ENCODE peak calls at places on chromosomes 12 and 14, in four cellular contexts. U, G, I and N are unnamed samples.

GRCh38 chr12:115920395-115921183 is 356.9 kb downstream of the MED13L start:
- DNase-seq in U (no peak), G (no peak), I (no peak), N (no peak)

GRCh38 chr12:116582610-116583009 is 23.4 kb downstream of the MAP1LC3B2 start:
- DNase-seq in U (peak), G (peak), I (no peak), N (no peak)

GRCh38 chr14:104392001-104392395 is 187.6 kb upstream of the C14orf180 start:
- DNase-seq in U (no peak), G (no peak), I (no peak), N (no peak)

GRCh38 chr14:48936352-48936751 is 649.8 kb downstream of the RPS29 start:
- DNase-seq in U (no peak), G (no peak), I (no peak), N (no peak)

GRCh38 chr12:105204916-105205315 is 31.1 kb downstream of the APPL2 start:
- DNase-seq in U (no peak), G (no peak), I (no peak), N (no peak)

GRCh38 chr12:113369391-113369790 is 11.0 kb downstream of the PLBD2 start:
- DNase-seq in U (no peak), G (no peak), I (no peak), N (no peak)

GRCh38 chr12:122651520-122652224 is 51.5 kb downstream of the HCAR2 start:
- DNase-seq in U (no peak), G (no peak), I (no peak), N (no peak)

GRCh38 chr14:68783408-68784297 is 9.2 kb downstream of the ZFP36L1 start:
- DNase-seq in U (peak), G (peak), I (peak), N (no peak)

GRCh38 chr12:50764116-50764860 is 387 bp downstream of the ATF1 start:
- DNase-seq in U (peak), G (no peak), I (no peak), N (peak)

GRCh38 chr12:132199526-132200319 is 55.5 kb downstream of the NOC4L start:
- DNase-seq in U (no peak), G (no peak), I (no peak), N (no peak)

GRCh38 chr14:61585598-61586538 is 109.4 kb upstream of the HIF1A start:
- DNase-seq in U (peak), G (peak), I (peak), N (no peak)

GRCh38 chr12:95815635-95816212 is 25.2 kb upstream of the NTN4 start:
- DNase-seq in U (no peak), G (no peak), I (no peak), N (peak)

GRCh38 chr12:57430117-57430930 is 519 bp downstream of the R3HDM2 start:
- DNase-seq in U (peak), G (peak), I (no peak), N (peak)

GRCh38 chr14:50100824-50101223 is 15.5 kb downstream of the VCPKMT start:
- DNase-seq in U (no peak), G (no peak), I (no peak), N (no peak)

GRCh38 chr14:94779713-94780112 is 9.8 kb upstream of the GSC start:
- DNase-seq in U (no peak), G (no peak), I (no peak), N (no peak)

GRCh38 chr12:28378749-28379148 is 188.5 kb downstream of the CCDC91 start:
- DNase-seq in U (no peak), G (no peak), I (no peak), N (no peak)

GRCh38 chr12:47493801-47494200 is 212.0 kb downstream of the RPAP3 start:
- DNase-seq in U (no peak), G (no peak), I (no peak), N (no peak)

GRCh38 chr12:57270966-57271470 is 20.0 kb upstream of the STAC3 start:
- DNase-seq in U (no peak), G (no peak), I (no peak), N (no peak)

GRCh38 chr14:29906256-29906885 is 21.3 kb downstream of the PRKD1 start:
- DNase-seq in U (no peak), G (no peak), I (peak), N (no peak)

GRCh38 chr12:68497702-68498101 is 113.0 kb upstream of the RAP1B start:
- DNase-seq in U (no peak), G (no peak), I (no peak), N (no peak)

GRCh38 chr12:53207042-53207441 is at the start of gene ITGB7:
- DNase-seq in U (no peak), G (no peak), I (no peak), N (no peak)

GRCh38 chr12:114368685-114369084 is 37.3 kb downstream of the TBX5 start:
- DNase-seq in U (no peak), G (no peak), I (no peak), N (no peak)

GRCh38 chr12:47023944-47024343 is 55.5 kb upstream of the PCED1B start:
- DNase-seq in U (no peak), G (no peak), I (no peak), N (no peak)

GRCh38 chr12:93098077-93098476 is 169.0 kb upstream of the EEA1 start:
- DNase-seq in U (peak), G (peak), I (peak), N (peak)

GRCh38 chr12:18165422-18165871 is 75.5 kb upstream of the RERGL start:
- DNase-seq in U (no peak), G (no peak), I (no peak), N (no peak)

GRCh38 chr14:64937176-64937820 is 5.2 kb downstream of the GPX2 start:
- DNase-seq in U (peak), G (peak), I (no peak), N (no peak)

GRCh38 chr14:70064111-70064885 is 124.5 kb downstream of the SLC8A3 start:
- DNase-seq in U (no peak), G (no peak), I (no peak), N (no peak)

GRCh38 chr12:89383235-89384049 is 31.1 kb upstream of the DUSP6 start:
- DNase-seq in U (no peak), G (no peak), I (no peak), N (no peak)

GRCh38 chr14:68020999-68021663 is 201.6 kb downstream of the RAD51B start:
- DNase-seq in U (no peak), G (no peak), I (no peak), N (no peak)

GRCh38 chr12:53096089-53096741 is 1.3 kb upstream of the IGFBP6 start:
- DNase-seq in U (peak), G (peak), I (no peak), N (no peak)

GRCh38 chr12:45182511-45182910 is 33.4 kb upstream of the ANO6 start:
- DNase-seq in U (no peak), G (no peak), I (no peak), N (no peak)

GRCh38 chr12:111428728-111429175 is 23.0 kb downstream of the SH2B3 start:
- DNase-seq in U (no peak), G (no peak), I (no peak), N (no peak)

GRCh38 chr12:69575346-69575745 is 9.9 kb upstream of the CCT2 start:
- DNase-seq in U (no peak), G (no peak), I (no peak), N (no peak)

GRCh38 chr12:69579029-69579428 is 6.2 kb upstream of the CCT2 start:
- DNase-seq in U (no peak), G (no peak), I (no peak), N (no peak)

GRCh38 chr12:69583203-69583602 is 2.1 kb upstream of the CCT2 start:
- DNase-seq in U (no peak), G (no peak), I (no peak), N (peak)

GRCh38 chr12:69578283-69578682 is 7.0 kb upstream of the CCT2 start:
- DNase-seq in U (no peak), G (no peak), I (no peak), N (no peak)

GRCh38 chr12:69580074-69580473 is 5.2 kb upstream of the CCT2 start:
- DNase-seq in U (no peak), G (no peak), I (no peak), N (no peak)
- TF ChIP-seq POLR2A in U (no peak), G (no peak), I (no peak), N (no peak)

DNA sequence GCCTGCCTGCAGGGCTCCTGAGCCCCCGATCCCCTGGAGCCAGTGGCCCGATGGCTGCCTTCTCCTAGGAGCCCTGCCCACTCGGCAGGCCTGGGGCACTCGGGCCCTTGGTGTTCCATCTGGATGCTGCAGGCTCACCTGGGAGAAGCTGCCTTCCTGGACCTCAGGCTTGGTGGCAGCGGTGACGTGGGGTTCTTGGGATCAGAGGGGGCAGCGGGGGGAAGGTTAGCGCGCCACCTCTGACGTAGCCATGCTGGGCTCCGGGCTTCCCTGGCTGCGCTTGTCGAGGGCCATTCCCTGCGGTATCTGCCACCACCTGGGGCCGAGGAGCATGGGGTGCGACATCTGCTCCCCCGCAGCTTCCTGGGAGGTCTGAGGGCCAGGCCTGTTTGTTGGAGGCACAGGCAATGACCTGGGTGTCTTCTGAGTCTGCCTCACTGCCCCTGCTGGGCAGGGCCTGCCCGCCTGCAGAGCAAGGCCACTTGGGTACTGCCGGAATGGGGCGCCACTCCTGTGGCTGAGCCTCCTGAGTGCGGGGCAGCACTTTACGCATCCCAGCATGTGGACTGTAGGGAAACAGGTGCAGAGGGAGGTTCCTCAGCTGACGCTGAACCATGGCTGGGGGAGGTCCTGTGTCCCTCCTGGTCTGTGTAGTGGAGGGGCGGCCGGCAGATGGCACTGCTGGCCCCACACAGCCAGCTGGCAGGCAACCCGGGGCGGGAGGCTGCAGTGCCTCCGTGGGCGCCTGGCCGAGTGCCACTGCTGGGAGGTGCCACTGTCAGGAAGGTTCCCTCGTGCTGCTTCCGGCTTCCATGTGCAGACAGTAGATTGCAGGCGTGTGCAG is 20.3 kb downstream of the MTA1 start:
- DNase-seq in U (no peak), G (no peak), I (no peak), N (no peak)
- TF ChIP-seq POLR2A in U (no peak), G (no peak), I (no peak), N (no peak)

DNA sequence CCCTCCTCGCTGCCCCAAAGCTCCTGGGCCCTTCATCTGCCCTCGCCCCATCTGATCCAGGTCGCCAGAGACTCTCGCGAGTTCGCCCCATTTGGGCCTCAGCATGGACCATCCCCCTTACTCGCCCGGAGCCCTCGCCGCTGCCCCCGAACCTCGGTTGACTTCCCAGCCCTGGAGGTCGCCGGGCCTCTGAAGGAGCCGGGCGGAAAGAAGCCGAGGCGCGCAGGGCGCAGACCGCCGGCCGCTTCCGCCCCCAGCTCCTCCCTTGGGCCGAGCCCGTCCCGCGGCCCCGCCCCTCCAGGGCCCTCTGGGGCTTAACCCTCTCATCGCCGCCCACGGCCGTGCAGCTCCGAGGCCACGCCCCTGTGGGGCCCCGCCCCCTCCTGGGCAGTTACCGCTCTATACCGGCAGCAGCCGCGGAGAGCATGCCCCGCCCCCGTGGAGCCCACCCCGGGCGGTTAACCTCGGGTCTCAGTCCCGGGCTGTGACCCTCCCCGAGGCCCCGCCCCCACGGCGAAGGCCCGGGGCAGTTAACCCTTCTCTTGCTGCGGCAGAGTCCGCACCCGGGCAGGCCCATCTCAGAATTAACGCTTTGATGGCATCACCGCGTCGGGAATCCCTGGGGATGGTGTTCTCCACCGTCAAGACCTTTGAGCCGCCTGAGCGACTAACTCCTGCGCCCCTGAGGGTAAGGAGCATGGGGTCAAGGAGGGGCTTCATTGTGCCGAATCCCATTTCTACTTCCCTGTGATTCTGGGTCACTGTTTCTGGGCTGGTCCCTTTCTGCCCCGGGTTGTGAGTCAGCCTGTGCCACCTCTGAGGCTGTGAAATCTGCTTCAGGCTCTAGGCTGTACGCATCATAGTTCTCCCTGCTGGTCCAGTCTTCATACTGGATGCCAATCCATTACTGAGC is at the start of gene SPSB2:
- DNase-seq in U (peak), G (peak), I (peak), N (peak)
- TF ChIP-seq POLR2A in U (peak), G (peak), I (peak), N (peak)

GRCh38 chr14:52551205-52551604 is 1.1 kb downstream of the TXNDC16 start:
- DNase-seq in U (no peak), G (no peak), I (no peak), N (no peak)

GRCh38 chr14:52553002-52553670 is 500 bp downstream of the GPR137C start:
- DNase-seq in U (peak), G (peak), I (peak), N (peak)

GRCh38 chr14:52551696-52552062 is 626 bp downstream of the TXNDC16 start:
- DNase-seq in U (no peak), G (no peak), I (peak), N (peak)

GRCh38 chr14:52553671-52554575 is 1.3 kb downstream of the GPR137C start:
- DNase-seq in U (peak), G (peak), I (peak), N (peak)

GRCh38 chr14:52552063-52552988 is at the start of the genes GPR137C and TXNDC16:
- DNase-seq in U (peak), G (peak), I (peak), N (peak)
- TF ChIP-seq POLR2A in U (peak), G (peak), I (peak), N (peak)

GRCh38 chr14:75339059-75339458 is 60.4 kb downstream of the FOS start:
- DNase-seq in U (no peak), G (no peak), I (no peak), N (no peak)

GRCh38 chr14:75333523-75334190 is 55.0 kb downstream of the FOS start:
- DNase-seq in U (no peak), G (no peak), I (no peak), N (no peak)

GRCh38 chr14:75328575-75328974 is 49.9 kb downstream of the FOS start:
- DNase-seq in U (no peak), G (no peak), I (no peak), N (no peak)

GRCh38 chr14:75335588-75335987 is 57.0 kb downstream of the FOS start:
- DNase-seq in U (no peak), G (no peak), I (no peak), N (no peak)

DNA sequence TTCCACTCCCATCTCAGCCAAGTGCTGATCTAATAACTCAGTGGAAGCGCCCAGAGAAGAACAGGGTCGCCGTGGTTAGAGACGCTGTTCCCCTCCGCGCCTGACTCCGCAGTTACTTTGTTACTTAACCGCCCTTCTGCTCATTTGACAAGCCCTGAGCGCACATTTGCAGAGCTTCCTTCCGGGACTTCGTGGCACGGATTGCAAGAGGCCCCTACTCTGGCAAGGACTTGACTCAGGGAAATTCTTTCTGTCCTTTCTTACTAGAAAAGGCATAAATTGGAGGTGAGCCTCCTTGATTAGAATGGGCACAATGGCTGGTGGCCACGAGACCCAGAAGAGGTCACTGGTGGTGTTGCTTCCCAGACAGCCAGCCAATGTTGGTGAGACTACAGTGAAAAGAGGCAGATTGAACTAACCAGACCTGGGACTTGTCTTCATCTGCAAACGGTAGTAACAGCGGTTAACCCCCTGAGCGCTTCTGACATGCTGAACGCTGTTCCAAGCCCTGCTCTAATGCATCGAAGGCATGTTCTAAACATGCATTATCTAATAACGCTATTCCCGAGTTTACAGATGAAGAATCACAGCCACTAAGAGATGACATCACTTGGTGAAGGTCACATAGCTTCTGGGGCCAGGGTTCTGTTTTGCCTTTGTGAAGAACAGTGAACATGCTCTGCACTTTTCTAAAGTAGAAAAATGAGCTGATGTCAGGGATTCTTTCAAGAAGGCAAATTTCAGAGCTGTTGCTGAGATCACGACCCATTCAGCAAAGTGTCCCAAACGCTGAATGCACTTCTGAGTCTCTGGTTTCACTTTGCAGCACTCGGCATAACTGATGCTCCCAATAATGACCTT is 55.8 kb downstream of the FOS start:
- DNase-seq in U (peak), G (no peak), I (no peak), N (no peak)
- TF ChIP-seq POLR2A in U (no peak), G (no peak), I (peak), N (no peak)

DNA sequence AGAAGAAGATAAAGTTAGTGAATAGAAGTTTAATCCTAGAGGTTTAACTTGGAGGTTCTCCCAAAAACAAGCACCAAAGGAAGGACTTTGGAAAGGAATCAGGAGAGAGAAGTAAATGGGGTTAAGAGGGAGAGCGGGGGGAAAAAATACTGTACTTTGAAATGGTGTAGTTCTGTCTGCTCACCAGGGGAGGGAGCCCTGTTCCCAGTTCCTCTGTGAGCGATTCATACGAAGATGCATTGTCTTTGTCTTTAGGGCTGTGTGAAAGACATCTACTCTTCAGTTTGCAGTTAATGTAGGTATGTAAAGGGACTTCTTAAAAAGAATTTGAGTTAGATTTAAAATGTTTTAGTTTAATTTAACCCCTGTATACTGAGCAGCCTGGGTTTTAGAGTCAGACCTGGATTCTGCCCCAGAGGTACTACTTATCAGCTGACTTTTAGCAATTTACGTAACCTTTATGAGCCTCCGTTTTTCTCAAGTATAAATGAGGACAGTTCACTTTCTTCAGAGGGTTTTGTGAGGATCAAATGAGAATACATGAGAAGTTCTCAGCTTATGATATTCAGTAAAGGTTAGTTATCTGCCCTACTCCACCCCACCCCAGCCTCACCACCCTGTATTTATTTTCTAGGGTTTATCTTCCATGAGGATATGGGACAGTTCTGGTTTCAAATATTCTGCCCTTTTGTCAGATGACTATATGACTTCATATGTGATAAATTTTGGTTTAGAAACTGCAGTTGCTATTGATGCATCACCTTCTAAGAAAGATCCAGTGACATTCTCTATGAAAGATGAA is 82.6 kb upstream of the EVL start:
- DNase-seq in U (peak), G (peak), I (peak), N (peak)
- TF ChIP-seq POLR2A in U (no peak), G (no peak), I (no peak), N (no peak)